ENCODE peak calls at places on chromosomes 11 and 22, in nine cellular contexts. L is GM12865, S is MM.1S, K is epithelial cell of esophagus, Z is endothelial cell, N is body of pancreas, U is B cell, X is K562, W is NB4. T is an unnamed sample.

GRCh38 chr11:66216911-66217310 is 51.5 kb upstream of the RAB1B start:
- DNase-seq in L (no peak), S (no peak), W (no peak), N (no peak), U (no peak), K (no peak), X (no peak), Z (no peak), T (no peak)

GRCh38 chr22:46079093-46079860 is 71.0 kb upstream of the PPARA start:
- DNase-seq in K (no peak), L (no peak), N (no peak), Z (no peak), S (no peak), W (no peak), U (no peak), X (no peak), T (no peak)

GRCh38 chr11:84089072-84090057 is 803.2 kb upstream of the CCDC90B start:
- DNase-seq in X (no peak), K (peak), L (no peak), N (peak), S (no peak), W (no peak), Z (no peak), U (no peak), T (no peak)

GRCh38 chr22:25853902-25854301 is 111.9 kb downstream of the MYO18B start:
- DNase-seq in Z (no peak), U (no peak), N (no peak), W (no peak), S (no peak), K (no peak), L (peak), X (no peak), T (peak)

GRCh38 chr11:1400168-1401000 is 10.7 kb downstream of the BRSK2 start:
- DNase-seq in N (no peak), S (no peak), K (no peak), U (no peak), W (no peak), Z (no peak), X (no peak), L (no peak), T (no peak)

GRCh38 chr22:46776876-46777608 is 14.6 kb downstream of the TBC1D22A start:
- DNase-seq in W (no peak), N (no peak), K (no peak), S (no peak), Z (no peak), L (peak), U (no peak), X (no peak), T (no peak)

GRCh38 chr11:1305063-1305495 is 4.4 kb downstream of the TOLLIP start:
- DNase-seq in W (no peak), Z (no peak), N (no peak), S (no peak), K (no peak), U (peak), X (no peak), L (no peak), T (no peak)

GRCh38 chr11:36214484-36214883 is 74.7 kb downstream of the COMMD9 start:
- DNase-seq in N (no peak), K (peak), S (no peak), U (no peak), L (no peak), Z (no peak), X (no peak), W (no peak), T (no peak)

GRCh38 chr11:117273550-117274289 is 17.4 kb upstream of the BACE1-AS start:
- DNase-seq in X (no peak), S (no peak), K (peak), L (no peak), W (peak), Z (no peak), N (no peak), U (no peak), T (no peak)

GRCh38 chr11:121722431-121723256 is 269.9 kb upstream of the SORL1-AS1 start:
- DNase-seq in U (no peak), S (no peak), N (peak), K (peak), X (no peak), W (no peak), L (no peak), Z (peak), T (peak)

GRCh38 chr11:44497995-44498394 is 67.5 kb upstream of the CD82 start:
- DNase-seq in K (no peak), N (peak), X (no peak), U (no peak), Z (no peak), W (no peak), L (no peak), S (no peak), T (no peak)

GRCh38 chr11:91303754-91304153 is 920.9 kb upstream of the FAT3 start:
- DNase-seq in L (no peak), Z (no peak), K (no peak), S (no peak), N (no peak), W (no peak), U (no peak), X (no peak), T (no peak)

GRCh38 chr22:37973271-37974170 is 10.8 kb downstream of the SOX10 start:
- DNase-seq in K (no peak), S (no peak), Z (no peak), N (no peak), U (no peak), W (no peak), L (no peak), X (no peak), T (no peak)

GRCh38 chr11:111912535-111912934 is at the start of gene HSPB2:
- DNase-seq in W (no peak), L (no peak), N (no peak), Z (no peak), S (no peak), X (peak), U (no peak), K (no peak), T (no peak)

GRCh38 chr11:82680252-82680651 is 53.4 kb downstream of the FAM181B start:
- DNase-seq in W (peak), S (no peak), X (no peak), L (no peak), Z (no peak), K (no peak), U (no peak), N (no peak), T (no peak)

GRCh38 chr11:78557236-78557635 is 17.4 kb downstream of the NARS2 start:
- DNase-seq in X (no peak), L (no peak), K (no peak), N (no peak), Z (no peak), W (no peak), S (no peak), U (no peak), T (no peak)

GRCh38 chr11:27291954-27292641 is 70.9 kb downstream of the CCDC34 start:
- DNase-seq in N (peak), X (no peak), S (no peak), U (no peak), W (no peak), K (no peak), Z (no peak), L (no peak), T (no peak)

GRCh38 chr22:27598792-27599191 is 202.8 kb downstream of the MN1 start:
- DNase-seq in U (no peak), Z (no peak), S (no peak), X (no peak), L (no peak), K (no peak), W (no peak), N (no peak), T (no peak)

GRCh38 chr22:26632422-26633155 is 10.8 kb downstream of the CRYBA4 start:
- DNase-seq in L (no peak), Z (no peak), S (no peak), X (peak), N (no peak), U (no peak), W (no peak), K (no peak), T (no peak)

GRCh38 chr11:62958547-62959071 is 26.2 kb downstream of the SLC22A6 start:
- DNase-seq in Z (no peak), S (no peak), N (peak), W (no peak), L (no peak), K (peak), U (no peak), X (no peak), T (no peak)

GRCh38 chr11:109960831-109961230 is 132.4 kb upstream of the ZC3H12C start:
- DNase-seq in K (peak), U (no peak), L (no peak), Z (no peak), X (no peak), N (peak), S (no peak), W (no peak), T (no peak)

GRCh38 chr11:128692750-128693578 is 908 bp upstream of the FLI1 start:
- DNase-seq in L (peak), N (no peak), S (peak), Z (no peak), W (peak), K (peak), X (no peak), U (peak), T (peak)

GRCh38 chr22:34414467-34415440 is 494.5 kb upstream of the LARGE1 start:
- DNase-seq in L (peak), X (peak), Z (peak), N (peak), S (peak), U (no peak), W (peak), K (peak), T (peak)
- TF ChIP-seq CTCF in L (peak), X (peak), Z (no peak), N (peak), S (peak), U (no peak), W (peak), K (no peak), T (peak)

GRCh38 chr11:60251485-60252207 is 8.7 kb upstream of the MS4A4E start:
- DNase-seq in N (peak), U (no peak), S (peak), W (peak), Z (no peak), K (peak), L (peak), X (peak), T (no peak)
- TF ChIP-seq CTCF in N (no peak), U (peak), S (peak), W (peak), Z (no peak), K (peak), L (peak), X (peak), T (peak)

GRCh38 chr11:9722893-9723292 is 59.0 kb downstream of the SWAP70 start:
- DNase-seq in S (no peak), K (no peak), Z (no peak), W (no peak), L (no peak), X (no peak), N (no peak), U (no peak), T (no peak)

GRCh38 chr11:9717719-9718118 is 53.8 kb downstream of the SWAP70 start:
- DNase-seq in L (no peak), S (no peak), X (no peak), Z (no peak), W (no peak), K (peak), N (no peak), U (no peak), T (no peak)

GRCh38 chr11:9717040-9717357 is 53.1 kb downstream of the SWAP70 start:
- DNase-seq in W (no peak), X (no peak), L (no peak), N (no peak), U (no peak), K (no peak), Z (no peak), S (no peak), T (no peak)

GRCh38 chr11:9722023-9722422 is 58.1 kb downstream of the SWAP70 start:
- DNase-seq in Z (no peak), U (no peak), S (no peak), X (no peak), L (no peak), N (no peak), K (no peak), W (no peak), T (no peak)

GRCh38 chr11:9719949-9720646 is 56.2 kb downstream of the SWAP70 start:
- DNase-seq in S (no peak), L (peak), N (no peak), U (no peak), K (peak), X (no peak), Z (no peak), W (peak), T (no peak)
- TF ChIP-seq CTCF in S (no peak), L (no peak), N (no peak), U (no peak), K (no peak), X (no peak), Z (no peak), W (no peak), T (no peak)

GRCh38 chr11:14308114-14308896 is 50.7 kb downstream of the RRAS2 start:
- DNase-seq in S (peak), N (peak), L (peak), K (peak), W (peak), Z (no peak), X (peak), U (no peak), T (peak)

GRCh38 chr11:14310696-14311095 is 48.3 kb downstream of the RRAS2 start:
- DNase-seq in W (no peak), K (peak), N (no peak), X (no peak), U (no peak), L (no peak), Z (no peak), S (no peak), T (no peak)

GRCh38 chr11:14306481-14306880 is 52.5 kb downstream of the RRAS2 start:
- DNase-seq in L (no peak), X (no peak), S (no peak), N (no peak), K (no peak), Z (no peak), W (no peak), U (no peak), T (no peak)

GRCh38 chr11:14309425-14310192 is 49.4 kb downstream of the RRAS2 start:
- DNase-seq in U (no peak), N (no peak), K (no peak), S (no peak), Z (no peak), X (no peak), W (no peak), L (peak), T (no peak)

DNA sequence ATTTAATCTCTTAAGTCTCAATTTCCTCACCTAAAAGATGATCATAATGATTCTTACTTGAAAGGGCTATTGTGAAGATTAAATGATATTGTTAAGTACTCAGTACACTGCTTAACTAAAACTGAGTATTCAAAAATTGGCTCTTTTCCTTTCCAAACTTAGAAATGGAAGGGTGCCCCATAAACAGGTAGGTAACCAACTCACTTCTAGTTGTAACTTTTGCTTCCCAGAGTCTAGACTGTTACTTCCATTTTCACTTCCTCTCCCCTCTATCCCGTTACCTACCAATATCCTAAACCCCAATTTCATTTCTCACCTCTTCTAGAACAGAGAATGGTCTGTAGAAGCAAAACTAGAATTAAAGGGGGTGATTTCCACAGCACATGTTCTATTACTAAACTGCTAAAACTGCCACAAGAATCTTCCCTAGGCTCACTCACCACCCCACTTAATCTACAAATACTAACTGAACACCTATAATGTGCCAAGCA is 50.0 kb downstream of the RRAS2 start:
- DNase-seq in W (no peak), Z (no peak), L (peak), U (no peak), N (no peak), K (no peak), X (no peak), S (no peak), T (no peak)
- TF ChIP-seq CTCF in W (no peak), Z (no peak), L (no peak), U (no peak), N (no peak), K (no peak), X (no peak), S (peak), T (no peak)